ENCODE peak calls at places on chromosomes 13 and 19, in nine cellular contexts. O is sigmoid colon, S is body of pancreas, I is lower leg skin, P is endothelial cell of umbilical vein, G is heart left ventricle, L is tibial nerve, V is GM12892, T is breast epithelium. U is an unnamed sample.

GRCh38 chr13:82898625-82899024 is 983.6 kb downstream of the SLITRK1 start:
- DNase-seq in O (no peak), S (no peak), I (no peak), P (no peak), G (no peak), L (no peak), V (no peak), T (no peak), U (no peak)

GRCh38 chr13:90416938-90417337 is 930.5 kb upstream of the MIR17HG start:
- DNase-seq in O (no peak), S (no peak), I (no peak), P (no peak), G (no peak), L (no peak), V (no peak), T (no peak), U (no peak)

GRCh38 chr19:42253245-42254082 is 1.5 kb downstream of the ERF start:
- DNase-seq in O (peak), S (peak), I (peak), P (peak), G (peak), L (no peak), V (peak), T (no peak), U (no peak)

GRCh38 chr13:73000027-73000674 is 58.7 kb upstream of the KLF5 start:
- DNase-seq in O (no peak), S (no peak), I (no peak), P (peak), G (no peak), L (no peak), V (no peak), T (no peak), U (no peak)

GRCh38 chr19:19460761-19461265 is 54.5 kb downstream of the TSSK6 start:
- DNase-seq in O (peak), S (peak), I (peak), P (peak), G (peak), L (peak), V (no peak), T (no peak), U (no peak)

GRCh38 chr19:41895745-41896580 is 13.0 kb downstream of the ARHGEF1 start:
- DNase-seq in O (no peak), S (no peak), I (no peak), P (no peak), G (no peak), L (no peak), V (no peak), T (no peak), U (no peak)

GRCh38 chr13:58542530-58542929 is 911.0 kb downstream of the PCDH17 start:
- DNase-seq in O (no peak), S (no peak), I (no peak), P (no peak), G (no peak), L (no peak), V (no peak), T (no peak), U (no peak)

GRCh38 chr19:30530751-30531150 is 158.6 kb downstream of the ZNF536 start:
- DNase-seq in O (no peak), S (no peak), I (peak), P (no peak), G (no peak), L (no peak), V (no peak), T (no peak), U (no peak)

GRCh38 chr13:110109140-110109783 is 197.7 kb downstream of the COL4A1 start:
- DNase-seq in O (no peak), S (no peak), I (no peak), P (no peak), G (no peak), L (no peak), V (no peak), T (no peak), U (no peak)

GRCh38 chr13:51502206-51502651 is 49.4 kb upstream of the INTS6 start:
- DNase-seq in O (no peak), S (no peak), I (no peak), P (no peak), G (no peak), L (no peak), V (peak), T (no peak), U (no peak)

GRCh38 chr13:41061075-41061913 is at the start of gene WBP4:
- DNase-seq in O (peak), S (peak), I (peak), P (peak), G (peak), L (peak), V (peak), T (peak), U (peak)

GRCh38 chr13:75258159-75258782 is 223.7 kb downstream of the TBC1D4 start:
- DNase-seq in O (no peak), S (no peak), I (no peak), P (peak), G (no peak), L (no peak), V (no peak), T (no peak), U (no peak)

GRCh38 chr13:112905990-112906641 is 62.9 kb upstream of the MCF2L start:
- DNase-seq in O (no peak), S (no peak), I (peak), P (no peak), G (no peak), L (no peak), V (no peak), T (peak), U (no peak)

GRCh38 chr13:110922506-110922905 is 7.6 kb upstream of the ANKRD10 start:
- DNase-seq in O (no peak), S (no peak), I (no peak), P (no peak), G (no peak), L (no peak), V (no peak), T (no peak), U (no peak)

GRCh38 chr19:16702123-16702522 is 17.5 kb upstream of the NWD1 start:
- DNase-seq in O (peak), S (no peak), I (no peak), P (no peak), G (peak), L (peak), V (no peak), T (no peak), U (no peak)

GRCh38 chr19:23249911-23250649 is at the start of gene ZNF724:
- DNase-seq in O (peak), S (peak), I (peak), P (peak), G (peak), L (peak), V (peak), T (peak), U (peak)

GRCh38 chr13:50127017-50127725 is 111.9 kb downstream of the KCNRG start:
- DNase-seq in O (peak), S (peak), I (peak), P (no peak), G (peak), L (peak), V (no peak), T (peak), U (no peak)

GRCh38 chr13:50127726-50128291 is 112.6 kb downstream of the KCNRG start:
- DNase-seq in O (no peak), S (no peak), I (no peak), P (no peak), G (peak), L (no peak), V (no peak), T (no peak), U (no peak)

GRCh38 chr13:50125306-50125555 is 110.0 kb downstream of the KCNRG start:
- DNase-seq in O (no peak), S (no peak), I (no peak), P (no peak), G (no peak), L (no peak), V (no peak), T (no peak), U (peak)

GRCh38 chr13:50125556-50126377 is 110.5 kb downstream of the KCNRG start:
- DNase-seq in O (peak), S (peak), I (peak), P (peak), G (peak), L (peak), V (no peak), T (peak), U (peak)

DNA sequence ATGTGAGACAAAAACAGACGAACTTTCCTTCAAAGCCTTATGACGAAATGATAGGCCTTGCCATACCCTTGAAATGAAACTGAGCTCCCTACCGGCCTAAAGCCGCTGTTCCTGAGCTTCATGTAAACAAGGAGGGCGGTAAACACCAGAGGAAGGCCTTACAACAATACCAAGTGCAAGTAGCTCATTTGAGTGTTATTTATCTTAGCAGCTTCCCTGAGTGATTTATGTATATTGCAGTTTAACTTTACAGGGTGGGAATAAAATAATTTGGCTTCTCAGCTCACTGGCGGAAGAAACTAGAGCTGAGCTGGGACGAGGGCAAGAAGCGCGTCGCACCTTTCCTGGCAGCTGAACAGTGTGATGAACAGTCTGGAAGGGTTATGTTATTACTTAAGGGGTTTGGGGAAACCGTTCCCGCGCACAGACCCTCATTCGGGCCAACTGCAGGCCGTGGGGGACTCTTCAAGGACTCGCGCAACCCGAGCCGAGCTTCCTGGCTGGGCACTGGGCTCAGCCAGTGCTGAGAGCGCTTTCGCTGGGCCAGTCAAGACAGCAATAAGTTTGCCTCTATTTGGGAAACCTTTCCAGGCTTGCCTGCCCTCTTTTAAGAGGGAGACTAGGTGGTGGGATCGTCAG is 111.3 kb downstream of the KCNRG start:
- DNase-seq in O (no peak), S (no peak), I (no peak), P (peak), G (no peak), L (no peak), V (no peak), T (no peak), U (no peak)
- TF ChIP-seq POLR2A in O (no peak), S (no peak), I (no peak), P (no peak), G (no peak), L (no peak), V (no peak), T (no peak), U (no peak)

GRCh38 chr19:48965806-48966540 is 864 bp downstream of the FTL start:
- DNase-seq in O (peak), S (peak), I (peak), P (peak), G (peak), L (peak), V (no peak), T (peak), U (no peak)

GRCh38 chr19:48965033-48965805 is at the start of gene FTL:
- DNase-seq in O (peak), S (peak), I (peak), P (peak), G (peak), L (peak), V (peak), T (peak), U (peak)

GRCh38 chr19:48967346-48968178 is 2.5 kb downstream of the FTL start:
- DNase-seq in O (peak), S (no peak), I (no peak), P (no peak), G (no peak), L (no peak), V (no peak), T (no peak), U (no peak)

GRCh38 chr19:48968179-48968661 is 3.1 kb downstream of the FTL start:
- DNase-seq in O (no peak), S (no peak), I (no peak), P (no peak), G (no peak), L (no peak), V (no peak), T (no peak), U (no peak)

GRCh38 chr19:48966541-48967345 is 1.6 kb downstream of the FTL start:
- DNase-seq in O (no peak), S (no peak), I (no peak), P (no peak), G (no peak), L (no peak), V (no peak), T (no peak), U (no peak)
- TF ChIP-seq POLR2A in O (no peak), S (no peak), I (no peak), P (no peak), G (no peak), L (no peak), V (no peak), T (no peak), U (no peak)

GRCh38 chr19:3369337-3370213 is 3.2 kb downstream of the NFIC start:
- DNase-seq in O (peak), S (peak), I (no peak), P (peak), G (peak), L (no peak), V (peak), T (no peak), U (peak)
- TF ChIP-seq POLR2A in O (peak), S (peak), I (no peak), P (no peak), G (no peak), L (no peak), V (peak), T (no peak), U (no peak)

GRCh38 chr19:55406869-55407624 is 541 bp downstream of the UBE2S start:
- DNase-seq in O (no peak), S (peak), I (peak), P (peak), G (no peak), L (no peak), V (peak), T (no peak), U (no peak)
- TF ChIP-seq POLR2A in O (no peak), S (no peak), I (no peak), P (no peak), G (no peak), L (no peak), V (no peak), T (no peak), U (no peak)

DNA sequence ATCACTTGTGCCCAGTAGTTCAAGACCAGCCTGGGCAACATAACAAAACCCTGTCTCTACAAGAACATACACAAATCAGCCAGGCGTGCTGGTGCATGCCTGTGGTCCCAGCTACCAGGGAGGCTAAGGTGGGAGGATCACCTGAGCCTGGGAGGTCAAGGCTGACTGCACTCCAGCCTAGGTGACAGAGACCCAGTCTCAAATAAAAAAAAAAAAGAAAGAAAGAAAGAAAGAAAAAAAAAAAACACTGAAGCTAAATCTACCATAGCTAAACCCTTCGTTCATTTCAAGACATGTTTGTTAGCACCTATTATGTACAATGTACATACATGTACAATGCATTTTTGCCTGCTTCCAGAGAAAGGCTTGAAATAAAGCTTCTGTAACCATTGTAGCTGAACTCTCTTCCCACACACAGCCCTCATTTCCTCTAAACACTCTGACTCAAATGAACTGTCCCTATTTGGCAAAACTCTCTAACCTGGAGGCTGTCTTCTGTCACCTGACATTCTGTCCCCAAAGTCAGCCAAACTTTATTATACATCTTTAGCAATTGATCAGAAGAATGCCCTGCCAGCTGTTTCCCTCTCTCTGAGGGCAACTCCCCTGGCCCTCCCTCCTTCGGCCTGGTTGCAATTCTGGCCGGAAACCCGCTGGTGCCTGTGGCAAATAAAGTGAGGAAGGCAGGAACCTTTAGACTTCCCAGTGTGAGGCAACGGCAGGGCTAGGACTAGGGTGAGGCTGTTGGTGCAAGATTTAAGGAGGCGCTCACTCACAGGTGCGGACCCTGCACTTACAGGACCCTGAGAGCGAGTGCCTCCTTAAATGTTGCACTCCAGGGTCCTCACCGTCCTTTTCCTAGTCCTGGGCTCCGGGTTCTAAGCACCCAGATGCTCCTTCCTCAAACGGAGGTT is 1.8 kb downstream of the ETHE1 start:
- DNase-seq in O (peak), S (peak), I (peak), P (peak), G (peak), L (peak), V (no peak), T (peak), U (peak)
- TF ChIP-seq POLR2A in O (no peak), S (peak), I (no peak), P (no peak), G (no peak), L (no peak), V (no peak), T (no peak), U (no peak)

DNA sequence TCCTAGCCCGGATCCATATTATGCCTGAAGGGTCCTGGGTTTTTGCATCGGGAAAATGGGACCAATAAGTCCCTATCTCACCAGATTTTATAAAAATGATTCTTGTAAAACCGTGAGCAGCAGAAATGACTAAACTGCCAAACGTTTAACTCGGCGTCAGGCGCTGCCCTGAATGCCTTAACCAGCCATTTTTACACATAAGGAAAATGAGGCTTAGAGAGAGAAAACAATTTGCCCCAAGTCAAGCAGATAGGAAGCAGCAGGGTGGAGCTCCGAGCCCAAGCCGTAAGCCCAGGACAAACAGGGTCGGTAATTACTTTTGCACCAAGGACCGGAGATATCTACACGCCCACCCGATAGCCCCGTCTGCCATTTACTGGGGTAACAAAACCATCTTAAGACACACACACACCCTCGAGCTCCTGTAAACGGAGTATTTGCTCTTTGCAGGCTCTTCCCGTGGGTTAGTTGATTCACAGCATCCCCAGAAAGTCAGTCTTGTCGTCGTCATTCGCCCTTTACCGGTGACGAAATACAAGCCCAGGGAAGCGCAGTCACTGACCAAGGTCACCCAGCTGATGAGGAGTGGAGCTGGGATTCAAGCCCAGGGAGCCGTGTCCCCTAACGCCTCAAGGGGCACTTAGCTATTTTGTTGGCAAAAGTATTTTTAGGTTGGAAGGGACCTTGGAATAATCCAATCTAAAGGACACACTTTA is 16.0 kb upstream of the MRI1 start:
- DNase-seq in O (no peak), S (no peak), I (no peak), P (peak), G (peak), L (no peak), V (no peak), T (no peak), U (no peak)
- TF ChIP-seq POLR2A in O (no peak), S (no peak), I (no peak), P (peak), G (no peak), L (no peak), V (no peak), T (no peak), U (no peak)

DNA sequence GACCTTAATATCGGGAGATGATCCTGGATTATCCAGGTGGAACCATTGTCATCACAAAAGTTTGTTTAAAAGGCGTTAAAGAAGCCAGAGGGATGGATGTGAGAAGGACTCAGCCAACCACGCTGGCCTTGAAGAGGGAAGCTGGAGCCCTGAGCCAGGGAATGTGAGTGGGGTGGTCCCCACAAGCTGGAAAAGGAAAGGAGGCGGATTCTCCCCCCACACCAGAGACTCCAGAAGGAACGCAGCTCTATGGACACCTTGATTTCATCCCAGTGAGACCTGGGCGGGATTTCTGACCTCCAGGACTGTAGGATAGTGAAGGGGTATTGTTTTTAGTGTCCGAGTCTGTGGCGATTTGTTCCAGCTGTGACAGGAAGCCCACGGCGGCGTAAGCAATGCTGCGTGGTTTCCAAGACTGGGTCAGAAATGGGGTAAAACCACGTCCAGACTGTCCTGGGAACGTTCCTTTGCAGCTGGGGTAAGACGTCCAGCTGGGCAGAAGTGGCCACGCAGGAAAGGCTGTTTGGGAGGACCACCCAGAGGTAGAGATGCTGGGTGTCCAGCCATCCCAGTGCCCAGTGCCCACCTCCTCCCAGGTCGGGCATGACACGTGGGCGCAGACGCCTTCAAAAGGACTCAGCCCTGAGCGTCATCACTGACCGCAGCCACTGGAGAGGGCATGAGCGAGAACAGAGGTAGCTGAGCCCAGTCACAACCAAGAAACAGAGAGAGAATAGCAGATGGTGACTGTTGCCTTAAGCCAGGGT is 125.4 kb upstream of the USP29 start:
- DNase-seq in O (no peak), S (no peak), I (no peak), P (no peak), G (no peak), L (no peak), V (no peak), T (no peak), U (no peak)
- TF ChIP-seq POLR2A in O (no peak), S (no peak), I (no peak), P (no peak), G (no peak), L (no peak), V (no peak), T (no peak), U (no peak)

GRCh38 chr19:38849147-38849745 is 540 bp downstream of the HNRNPL start:
- DNase-seq in O (peak), S (peak), I (peak), P (peak), G (peak), L (peak), V (peak), T (peak), U (peak)
- TF ChIP-seq POLR2A in O (no peak), S (no peak), I (no peak), P (no peak), G (no peak), L (no peak), V (no peak), T (no peak), U (no peak)

GRCh38 chr19:46471116-46471733 is at the start of gene PNMA8A:
- DNase-seq in O (peak), S (peak), I (no peak), P (peak), G (peak), L (no peak), V (no peak), T (no peak), U (no peak)
- TF ChIP-seq POLR2A in O (no peak), S (peak), I (no peak), P (no peak), G (no peak), L (no peak), V (no peak), T (no peak), U (no peak)